ENCODE peak calls at places on chromosomes 5 and 9, in four cellular contexts. W, L, R and U are unnamed samples.

GRCh38 chr9:128124873-128125574 is 2.5 kb downstream of the PTGES2 start:
- DNase-seq in W (no peak), L (peak), R (peak), U (peak)

GRCh38 chr9:35406183-35406959 is 83.5 kb upstream of the RUSC2 start:
- DNase-seq in W (peak), L (no peak), R (no peak), U (peak)

GRCh38 chr9:126383395-126384104 is 56.9 kb downstream of the MVB12B start:
- DNase-seq in W (no peak), L (no peak), R (no peak), U (no peak)

GRCh38 chr9:110426052-110426709 is 88.5 kb upstream of the TXNDC8 start:
- DNase-seq in W (no peak), L (peak), R (no peak), U (no peak)

GRCh38 chr5:56637321-56637920 is 177.9 kb upstream of the MAP3K1 start:
- DNase-seq in W (no peak), L (peak), R (no peak), U (no peak)

GRCh38 chr9:127347831-127348699 is 48.9 kb upstream of the SLC2A8 start:
- DNase-seq in W (no peak), L (peak), R (peak), U (no peak)

GRCh38 chr5:32753765-32754164 is 42.6 kb downstream of the NPR3 start:
- DNase-seq in W (no peak), L (no peak), R (no peak), U (no peak)

GRCh38 chr5:80990527-80990926 is 30.4 kb downstream of the RASGRF2 start:
- DNase-seq in W (no peak), L (no peak), R (no peak), U (no peak)

GRCh38 chr5:61744690-61745619 is 412.9 kb downstream of the ZSWIM6 start:
- DNase-seq in W (no peak), L (peak), R (no peak), U (no peak)

GRCh38 chr5:173973614-173973969 is 15.4 kb upstream of the C5orf47 start:
- DNase-seq in W (peak), L (no peak), R (no peak), U (peak)

GRCh38 chr9:79858509-79858908 is 286.7 kb downstream of the TLE4 start:
- DNase-seq in W (no peak), L (peak), R (peak), U (no peak)

GRCh38 chr5:144469106-144469505 is 298.4 kb downstream of the KCTD16 start:
- DNase-seq in W (no peak), L (no peak), R (no peak), U (no peak)

GRCh38 chr9:137077010-137077747 is at the start of gene UAP1L1:
- DNase-seq in W (peak), L (no peak), R (no peak), U (peak)

GRCh38 chr9:113511856-113512761 is 48.6 kb downstream of the RGS3 start:
- DNase-seq in W (no peak), L (no peak), R (no peak), U (no peak)

GRCh38 chr9:107386396-107386795 is 103.2 kb downstream of the KLF4 start:
- DNase-seq in W (no peak), L (no peak), R (no peak), U (no peak)

GRCh38 chr5:61974680-61975079 is 331.3 kb upstream of the KIF2A start:
- DNase-seq in W (no peak), L (no peak), R (no peak), U (no peak)

GRCh38 chr9:88075966-88076285 is 62.3 kb downstream of the SPATA31C2 start:
- DNase-seq in W (no peak), L (no peak), R (no peak), U (no peak)

GRCh38 chr5:175444060-175444904 is at the start of gene DRD1:
- DNase-seq in W (peak), L (no peak), R (peak), U (peak)

GRCh38 chr5:134226441-134227192 is 744 bp upstream of the PPP2CA start:
- DNase-seq in W (peak), L (peak), R (no peak), U (no peak)

GRCh38 chr5:132496631-132497487 is 6.3 kb upstream of the IRF1 start:
- DNase-seq in W (peak), L (peak), R (peak), U (peak)

GRCh38 chr5:107719207-107719606 is 48.5 kb upstream of the EFNA5 start:
- DNase-seq in W (no peak), L (no peak), R (no peak), U (no peak)

GRCh38 chr5:178674334-178674733 is 47.5 kb upstream of the CLK4 start:
- DNase-seq in W (no peak), L (no peak), R (no peak), U (no peak)

GRCh38 chr5:6491548-6492290 is 43.1 kb downstream of the UBE2QL1 start:
- DNase-seq in W (no peak), L (no peak), R (no peak), U (no peak)

GRCh38 chr5:132022737-132023136 is 11.3 kb upstream of the ACSL6 start:
- DNase-seq in W (peak), L (no peak), R (no peak), U (no peak)

GRCh38 chr5:169157064-169157463 is 143.9 kb downstream of the SLIT3 start:
- DNase-seq in W (no peak), L (no peak), R (no peak), U (no peak)

GRCh38 chr5:58497956-58498942 is 7.0 kb downstream of the GAPT start:
- DNase-seq in W (peak), L (peak), R (peak), U (peak)

GRCh38 chr5:161263186-161263585 is 283.3 kb downstream of the GABRB2 start:
- DNase-seq in W (no peak), L (no peak), R (no peak), U (no peak)

GRCh38 chr5:126677101-126677500 is 76.4 kb downstream of the PHAX start:
- DNase-seq in W (peak), L (no peak), R (no peak), U (no peak)

GRCh38 chr5:33527696-33528095 is 86.9 kb downstream of the TARS1 start:
- DNase-seq in W (no peak), L (no peak), R (no peak), U (no peak)

GRCh38 chr5:180609817-180610550 is 18.7 kb upstream of the SCGB3A1 start:
- DNase-seq in W (no peak), L (no peak), R (no peak), U (no peak)

GRCh38 chr5:180139731-180140626 is 68.4 kb upstream of the RNF130 start:
- DNase-seq in W (no peak), L (no peak), R (no peak), U (no peak)

GRCh38 chr5:66136053-66136452 is 8.0 kb upstream of the SREK1 start:
- DNase-seq in W (no peak), L (no peak), R (no peak), U (no peak)

GRCh38 chr9:128094166-128094949 is 26.3 kb downstream of the SLC25A25 start:
- DNase-seq in W (peak), L (no peak), R (peak), U (peak)

GRCh38 chr9:137217276-137218211 is 4.5 kb downstream of the RNF208 start:
- DNase-seq in W (peak), L (peak), R (no peak), U (peak)

GRCh38 chr9:137646341-137646740 is 27.5 kb downstream of the EHMT1 start:
- DNase-seq in W (no peak), L (no peak), R (no peak), U (no peak)

GRCh38 chr9:109062543-109062942 is 49.2 kb upstream of the CTNNAL1 start:
- DNase-seq in W (no peak), L (no peak), R (no peak), U (no peak)

GRCh38 chr5:1118231-1118698 is 6.4 kb upstream of the SLC12A7 start:
- DNase-seq in W (peak), L (no peak), R (no peak), U (no peak)

DNA sequence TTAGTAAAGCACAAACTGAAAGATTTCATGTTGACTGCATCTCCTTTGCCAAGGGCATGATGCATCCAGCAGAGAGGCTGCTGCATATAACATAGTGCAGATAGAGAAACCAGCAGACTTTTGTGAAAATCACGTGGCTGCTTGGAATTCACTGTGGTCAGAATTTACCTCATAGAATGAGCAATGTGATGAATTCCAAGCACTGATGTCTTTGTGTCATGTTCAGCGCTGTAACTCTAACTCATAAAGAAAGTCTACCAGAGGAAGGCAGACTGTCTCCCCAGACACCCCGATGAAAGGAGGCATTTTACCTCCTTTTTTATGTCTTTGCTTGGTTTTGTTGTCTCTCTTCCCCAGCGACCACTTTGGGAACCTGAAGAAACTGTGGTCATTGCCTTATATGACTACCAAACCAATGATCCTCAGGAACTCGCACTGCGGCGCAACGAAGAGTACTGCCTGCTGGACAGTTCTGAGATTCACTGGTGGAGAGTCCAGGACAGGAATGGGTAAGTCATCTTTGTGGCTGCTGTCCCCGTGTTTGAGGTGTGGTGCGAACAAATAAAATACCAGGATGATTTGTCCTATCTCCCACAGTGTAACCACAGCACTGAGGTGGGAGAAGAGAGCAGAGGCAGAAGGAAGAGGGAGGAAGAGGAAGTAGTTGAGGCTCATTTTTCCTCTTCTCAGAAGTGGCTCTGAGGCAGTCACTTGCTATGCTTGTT is 42.0 kb downstream of the ITK start:
- DNase-seq in W (no peak), L (no peak), R (no peak), U (no peak)
- TF ChIP-seq HMGXB4 in W (no peak), L (no peak), R (no peak), U (no peak)

GRCh38 chr5:135508496-135509005 is 27.2 kb downstream of the NEUROG1 start:
- DNase-seq in W (no peak), L (no peak), R (no peak), U (peak)
- TF ChIP-seq HMGXB4 in W (no peak), L (no peak), R (no peak), U (no peak)

GRCh38 chr9:13146838-13147237 is 132.7 kb downstream of the MPDZ start:
- DNase-seq in W (no peak), L (no peak), R (no peak), U (no peak)

GRCh38 chr9:13145340-13145739 is 134.2 kb downstream of the MPDZ start:
- DNase-seq in W (no peak), L (no peak), R (no peak), U (no peak)

GRCh38 chr9:13151489-13151888 is 128.0 kb downstream of the MPDZ start:
- DNase-seq in W (no peak), L (no peak), R (no peak), U (no peak)

GRCh38 chr9:13144176-13144820 is 135.2 kb downstream of the MPDZ start:
- DNase-seq in W (no peak), L (no peak), R (no peak), U (no peak)

GRCh38 chr9:13149454-13149853 is 130.0 kb downstream of the MPDZ start:
- DNase-seq in W (no peak), L (no peak), R (no peak), U (no peak)
- TF ChIP-seq HMGXB4 in W (no peak), L (no peak), R (no peak), U (no peak)

GRCh38 chr5:72658767-72659540 is 151.7 kb upstream of the ZNF366 start:
- DNase-seq in W (no peak), L (no peak), R (no peak), U (no peak)
- TF ChIP-seq HMGXB4 in W (no peak), L (no peak), R (no peak), U (no peak)

GRCh38 chr5:138093036-138093435 is 9.2 kb downstream of the WNT8A start:
- DNase-seq in W (no peak), L (no peak), R (no peak), U (no peak)
- TF ChIP-seq HMGXB4 in W (no peak), L (no peak), R (no peak), U (no peak)

GRCh38 chr5:136356747-136357469 is 8.4 kb downstream of the TRPC7 start:
- DNase-seq in W (no peak), L (no peak), R (no peak), U (no peak)
- TF ChIP-seq HMGXB4 in W (no peak), L (no peak), R (no peak), U (no peak)

DNA sequence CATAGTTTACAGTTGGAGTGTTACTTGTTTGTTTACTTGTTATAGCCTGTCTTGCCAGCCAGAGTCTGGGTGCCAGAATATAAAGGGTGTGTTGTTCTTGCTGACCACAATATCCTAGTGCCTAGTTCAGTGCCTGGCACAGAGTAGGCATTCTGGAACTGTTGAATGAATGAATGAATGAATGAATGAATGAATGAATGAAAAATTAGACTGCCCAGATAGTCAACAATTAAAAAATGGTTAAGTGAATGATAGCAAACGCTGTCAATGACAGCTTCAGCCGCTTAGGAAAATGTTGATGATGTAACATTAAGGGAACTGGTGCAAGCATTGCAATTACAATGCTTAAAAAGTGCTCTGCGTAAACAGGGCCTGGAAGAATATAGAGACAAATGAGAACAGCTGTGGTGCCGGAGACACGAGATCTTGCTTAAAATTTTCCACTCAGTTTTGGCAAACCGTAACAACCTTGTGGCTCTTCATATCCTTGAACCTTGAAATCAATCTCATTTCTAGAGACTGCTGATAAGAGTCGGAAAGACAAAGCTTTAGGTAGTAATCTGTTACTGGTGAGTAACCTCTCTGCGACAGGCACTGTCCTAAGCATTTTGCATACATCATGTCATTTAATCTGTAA is 4.7 kb upstream of the TTLL11 start:
- DNase-seq in W (no peak), L (no peak), R (no peak), U (no peak)
- TF ChIP-seq HMGXB4 in W (no peak), L (no peak), R (no peak), U (no peak)